ENCODE peak calls at places on chromosomes 1 and 21, in six cellular contexts. F is nephron progenitor cell; L is cardiac muscle cell; I is CD8-positive, alpha-beta T cell; U is neural progenitor cell; W is left ventricle myocardium inferior. J is an unnamed sample.

GRCh38 chr1:76494807-76495206 is 372.5 kb upstream of the ST6GALNAC5 start:
- DNase-seq in F (no peak), L (no peak), I (no peak), U (no peak), W (no peak), J (no peak)

GRCh38 chr1:234206651-234207284 is 166.5 kb upstream of the COA6 start:
- DNase-seq in F (no peak), L (no peak), I (no peak), U (no peak), W (peak; percentile 30), J (no peak)

GRCh38 chr1:153174624-153175023 is 23.9 kb upstream of the SPRR2G start:
- DNase-seq in F (no peak), L (no peak), I (no peak), U (no peak), W (no peak), J (no peak)

GRCh38 chr21:18987515-18988026 is 584.0 kb upstream of the TMPRSS15 start:
- DNase-seq in F (no peak), L (no peak), I (no peak), U (no peak), W (no peak), J (no peak)

GRCh38 chr1:247448107-247448778 is 9.7 kb downstream of the OR2B11 start:
- DNase-seq in F (peak; percentile 39), L (peak; percentile 63), I (peak; percentile 27), U (peak; percentile 56), W (peak; percentile 66), J (peak; percentile 34)

GRCh38 chr1:223216074-223216473 is 73.0 kb upstream of the TLR5 start:
- DNase-seq in F (no peak), L (no peak), I (no peak), U (no peak), W (no peak), J (no peak)

GRCh38 chr21:21165063-21165645 is 166.9 kb downstream of the NCAM2 start:
- DNase-seq in F (no peak), L (no peak), I (no peak), U (no peak), W (no peak), J (no peak)

GRCh38 chr1:39574646-39575045 is 1.9 kb downstream of the PABPC4 start:
- DNase-seq in F (peak; percentile 22), L (peak; percentile 38), I (no peak), U (no peak), W (no peak), J (no peak)

GRCh38 chr1:62621907-62622306 is 24.6 kb downstream of the ANGPTL3 start:
- DNase-seq in F (no peak), L (no peak), I (no peak), U (no peak), W (no peak), J (no peak)

GRCh38 chr1:182015360-182015759 is 46.2 kb downstream of the ZNF648 start:
- DNase-seq in F (no peak), L (no peak), I (no peak), U (no peak), W (no peak), J (no peak)

GRCh38 chr1:28900562-28900961 is 13.8 kb upstream of the EPB41 start:
- DNase-seq in F (no peak), L (no peak), I (no peak), U (no peak), W (no peak), J (no peak)

GRCh38 chr1:164673584-164674214 is 114.7 kb downstream of the PBX1 start:
- DNase-seq in F (peak; percentile 28), L (no peak), I (no peak), U (peak; percentile 50), W (no peak), J (peak; percentile 13)

GRCh38 chr1:19397217-19397945 is 85.3 kb downstream of the SLC66A1 start:
- DNase-seq in F (no peak), L (no peak), I (no peak), U (no peak), W (no peak), J (no peak)

GRCh38 chr1:19400189-19400588 is 85.2 kb downstream of the CAPZB start:
- DNase-seq in F (no peak), L (peak; percentile 63), I (no peak), U (no peak), W (no peak), J (no peak)

GRCh38 chr1:19395678-19396192 is 83.6 kb downstream of the SLC66A1 start:
- DNase-seq in F (no peak), L (no peak), I (no peak), U (peak; percentile 40), W (no peak), J (no peak)

GRCh38 chr1:19396280-19396679 is 84.2 kb downstream of the SLC66A1 start:
- DNase-seq in F (no peak), L (no peak), I (no peak), U (no peak), W (no peak), J (no peak)

GRCh38 chr1:19398309-19398760 is 86.2 kb downstream of the SLC66A1 start:
- DNase-seq in F (no peak), L (no peak), I (no peak), U (no peak), W (no peak), J (no peak)
- TF ChIP-seq CTCF in F (no peak), L (peak; percentile 59), I (no peak), U (no peak), W (no peak), J (no peak)

DNA sequence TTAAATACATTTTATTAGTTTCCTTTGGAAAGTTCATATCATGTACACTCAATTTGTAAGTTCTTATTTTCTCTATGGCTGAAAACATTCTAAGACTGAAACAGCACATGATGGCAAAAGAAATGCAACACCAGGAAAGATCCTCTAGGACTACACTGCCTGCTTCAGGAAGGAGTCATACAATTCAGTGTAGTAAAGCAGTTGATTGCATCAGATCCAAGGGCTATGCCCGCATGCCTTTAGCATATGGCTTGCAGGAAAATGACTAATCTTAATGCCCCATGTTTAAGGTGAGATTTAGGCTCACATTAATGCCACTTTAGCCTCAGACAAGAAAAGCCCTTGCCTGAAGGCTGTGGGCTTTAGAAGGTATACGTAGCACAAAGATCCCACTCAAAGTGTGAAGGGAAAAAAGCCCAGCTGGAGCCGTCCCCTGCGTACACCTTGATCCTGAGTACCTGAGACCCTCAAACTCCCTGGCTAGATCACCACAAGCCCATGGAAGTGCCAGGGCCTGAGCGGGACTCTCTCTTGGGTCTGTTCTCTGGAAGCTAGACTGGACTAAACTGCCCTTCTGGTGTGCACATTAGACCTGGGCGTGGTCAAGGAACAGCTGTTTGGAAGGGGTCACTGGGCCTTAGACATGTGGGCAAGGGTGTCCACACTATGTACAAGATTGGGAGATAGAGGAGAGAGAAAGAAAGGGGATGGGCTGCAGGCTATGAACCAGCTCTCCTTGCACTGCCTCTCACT is 52.9 kb downstream of the ESRRG start:
- DNase-seq in F (no peak), L (no peak), I (no peak), U (no peak), W (no peak), J (no peak)
- TF ChIP-seq CTCF in F (no peak), L (no peak), I (no peak), U (peak; percentile 20), W (no peak), J (peak; percentile 28)

GRCh38 chr1:201021333-201022177 is 2.0 kb downstream of the KIF21B start:
- DNase-seq in F (no peak), L (no peak), I (peak; percentile 25), U (peak; percentile 44), W (no peak), J (no peak)

GRCh38 chr1:201022178-201022823 is 1.2 kb downstream of the KIF21B start:
- DNase-seq in F (no peak), L (no peak), I (no peak), U (no peak), W (no peak), J (no peak)

GRCh38 chr1:201020040-201020591 is 3.4 kb downstream of the KIF21B start:
- DNase-seq in F (no peak), L (no peak), I (peak; percentile 44), U (peak; percentile 55), W (no peak), J (no peak)

GRCh38 chr1:201019321-201019977 is 4.1 kb downstream of the KIF21B start:
- DNase-seq in F (no peak), L (no peak), I (peak; percentile 91), U (no peak), W (peak; percentile 42), J (no peak)

DNA sequence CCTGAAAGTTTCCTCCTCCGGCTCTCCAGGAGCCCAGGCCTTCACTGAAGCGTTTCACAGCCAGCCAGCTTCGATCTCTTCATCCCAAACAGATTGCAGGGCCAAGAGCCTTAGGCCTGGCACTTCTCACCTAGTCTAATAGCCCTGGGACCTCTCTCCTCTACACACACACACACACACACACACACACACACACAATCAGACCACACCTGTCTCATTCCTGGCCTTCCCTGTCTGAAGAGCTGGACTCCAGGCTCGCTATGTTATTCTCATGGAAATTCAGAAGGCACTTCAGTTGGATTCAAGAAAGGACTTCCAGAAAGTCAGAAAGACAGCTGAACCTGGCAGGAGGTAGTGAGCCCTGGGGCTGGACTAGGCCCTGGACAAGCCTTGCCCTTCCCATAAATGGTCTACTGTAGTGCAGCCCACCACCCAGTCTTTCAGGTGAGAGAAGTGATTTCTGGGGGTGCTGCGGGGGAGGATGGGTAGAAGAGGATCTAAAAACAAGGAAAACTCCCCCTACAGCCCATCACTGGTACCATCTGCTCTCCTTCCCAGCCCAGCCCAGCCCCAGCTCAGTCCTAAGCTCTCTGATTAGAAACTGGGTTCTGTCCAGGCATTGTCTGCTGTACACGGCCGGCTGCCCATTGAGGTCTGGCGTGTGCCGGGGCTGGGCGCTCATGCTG is 2.7 kb downstream of the KIF21B start:
- DNase-seq in F (peak; percentile 53), L (no peak), I (peak; percentile 40), U (peak; percentile 93), W (no peak), J (no peak)
- TF ChIP-seq CTCF in F (peak; percentile 37), L (peak; percentile 51), I (no peak), U (peak; percentile 61), W (no peak), J (peak; percentile 44)

DNA sequence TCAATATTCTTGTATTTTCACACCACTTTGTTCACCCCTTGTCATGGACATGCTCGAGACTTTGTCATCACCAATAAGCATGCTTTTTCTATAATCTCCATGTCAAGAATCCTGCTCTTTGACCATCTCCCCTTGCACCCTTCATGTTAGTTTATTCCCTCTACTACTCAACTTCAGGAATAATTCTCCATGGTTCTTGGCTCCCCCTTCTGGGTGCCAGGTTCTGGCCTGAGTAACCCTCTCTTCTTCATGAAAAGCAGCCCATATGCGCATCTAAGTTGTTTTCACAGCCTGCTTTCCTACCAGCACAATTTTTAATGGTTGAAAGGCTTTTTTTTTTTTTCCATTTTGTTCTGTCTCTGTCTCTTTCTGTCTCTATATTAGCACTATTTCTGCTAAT is 160.7 kb downstream of the LEPR start:
- DNase-seq in F (no peak), L (no peak), I (no peak), U (no peak), W (no peak), J (no peak)
- TF ChIP-seq CTCF in F (no peak), L (peak; percentile 26), I (no peak), U (peak; percentile 19), W (peak; percentile 46), J (no peak)

DNA sequence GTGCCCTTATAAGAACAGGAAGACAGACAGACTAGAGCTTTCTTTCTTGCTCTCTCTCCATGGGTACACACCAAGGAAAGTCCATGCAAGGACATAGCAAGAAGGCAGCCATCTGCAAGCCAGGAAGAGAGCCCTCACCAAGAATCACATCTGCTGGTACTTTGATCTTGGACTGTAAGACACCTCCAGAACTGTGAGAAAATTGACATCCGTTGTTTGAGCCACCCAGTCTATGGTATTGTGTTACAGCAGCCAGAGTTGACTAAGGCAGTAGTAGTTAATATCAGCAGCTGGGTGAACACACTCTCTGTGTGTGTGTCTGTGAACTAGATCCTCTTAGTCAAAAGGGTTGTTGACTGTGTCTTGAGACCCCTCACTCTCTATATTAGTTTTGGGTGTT is 53.8 kb upstream of the PPP2R5A start:
- DNase-seq in F (no peak), L (no peak), I (no peak), U (no peak), W (no peak), J (no peak)
- TF ChIP-seq CTCF in F (no peak), L (no peak), I (no peak), U (no peak), W (no peak), J (no peak)

GRCh38 chr1:155277070-155277895 is at the start of gene HCN3:
- DNase-seq in F (peak; percentile 100), L (peak; percentile 99), I (peak; percentile 92), U (peak; percentile 100), W (peak; percentile 98), J (peak; percentile 100)
- TF ChIP-seq CTCF in F (peak; percentile 46), L (peak; percentile 47), I (peak; percentile 64), U (peak; percentile 69), W (peak; percentile 80), J (peak; percentile 74)